ENCODE peak calls at places on chromosomes 13 and 19, in seven cellular contexts. H is stimulated activated CD4-positive, alpha-beta T cell treated with anti-CD3 and anti-CD28 coated beads, Interleukin-15, amount 100 ng/mL, for 48 hours; W is activated CD8-positive, alpha-beta memory T cell treated with anti-CD3 and anti-CD28 coated beads, Interleukin-2, amount 50 U/mL, for 4 hours; U is astrocyte of the cerebellum; B is NCI-H1694; I is AG08396; C is mucosa of gallbladder. Y is an unnamed sample.

GRCh38 chr19:31353826-31354225 is 4.6 kb upstream of the TSHZ3 start:
- DNase-seq in H (no peak), W (no peak), U (no peak), B (no peak), I (no peak), C (no peak), Y (no peak)

GRCh38 chr19:1221141-1221903 is 15.7 kb downstream of the STK11 start:
- DNase-seq in H (no peak), W (no peak), U (no peak), B (no peak), I (peak; percentile 90), C (no peak), Y (no peak)

GRCh38 chr13:43079392-43079931 is 56.1 kb downstream of the DNAJC15 start:
- DNase-seq in H (no peak), W (no peak), U (no peak), B (no peak), I (no peak), C (no peak), Y (no peak)

GRCh38 chr13:50357586-50358118 is 342.4 kb downstream of the KCNRG start:
- DNase-seq in H (no peak), W (no peak), U (peak; percentile 69), B (peak; percentile 9), I (peak; percentile 64), C (peak; percentile 51), Y (peak; percentile 48)

GRCh38 chr19:57720878-57721277 is 6.5 kb downstream of the ZNF671 start:
- DNase-seq in H (no peak), W (no peak), U (no peak), B (no peak), I (no peak), C (no peak), Y (no peak)

GRCh38 chr13:44017756-44018309 is 138.1 kb downstream of the LACC1 start:
- DNase-seq in H (no peak), W (no peak), U (no peak), B (no peak), I (no peak), C (no peak), Y (no peak)

GRCh38 chr13:113584205-113584869 is at the start of gene TFDP1:
- DNase-seq in H (peak; percentile 80), W (peak; percentile 41), U (peak; percentile 31), B (peak; percentile 69), I (peak; percentile 98), C (peak; percentile 71), Y (peak; percentile 68)

GRCh38 chr13:95224064-95224463 is 77.2 kb downstream of the ABCC4 start:
- DNase-seq in H (no peak), W (no peak), U (no peak), B (no peak), I (no peak), C (no peak), Y (no peak)

GRCh38 chr19:1224847-1225246 is 13.0 kb downstream of the CBARP start:
- DNase-seq in H (no peak), W (no peak), U (no peak), B (no peak), I (no peak), C (no peak), Y (no peak)

GRCh38 chr13:98721825-98722510 is 30.5 kb downstream of the SLC15A1 start:
- DNase-seq in H (no peak), W (no peak), U (no peak), B (no peak), I (no peak), C (no peak), Y (no peak)

GRCh38 chr19:46426506-46427162 is 2.1 kb downstream of the PNMA8C start:
- DNase-seq in H (peak; percentile 24), W (peak; percentile 29), U (peak; percentile 49), B (peak; percentile 68), I (peak; percentile 94), C (peak; percentile 75), Y (no peak)

GRCh38 chr13:70183041-70183440 is 74.8 kb upstream of the KLHL1 start:
- DNase-seq in H (no peak), W (no peak), U (peak; percentile 13), B (no peak), I (no peak), C (no peak), Y (no peak)

GRCh38 chr13:42832341-42833153 is 51.2 kb downstream of the FAM216B start:
- DNase-seq in H (no peak), W (no peak), U (peak; percentile 91), B (no peak), I (peak; percentile 51), C (peak; percentile 50), Y (no peak)

GRCh38 chr13:99926014-99926731 is 45.4 kb downstream of the ZIC5 start:
- DNase-seq in H (no peak), W (no peak), U (no peak), B (no peak), I (peak; percentile 34), C (no peak), Y (no peak)

GRCh38 chr13:37175996-37176395 is 70.5 kb upstream of the CSNK1A1L start:
- DNase-seq in H (no peak), W (no peak), U (peak; percentile 42), B (no peak), I (no peak), C (no peak), Y (no peak)

GRCh38 chr13:23923031-23923430 is 25.7 kb upstream of the C1QTNF9B start:
- DNase-seq in H (no peak), W (no peak), U (no peak), B (no peak), I (no peak), C (no peak), Y (no peak)

GRCh38 chr19:19750842-19751790 is 18.2 kb upstream of the ZNF14 start:
- DNase-seq in H (no peak), W (no peak), U (no peak), B (no peak), I (no peak), C (no peak), Y (no peak)

Y was measured in DMS 273 treated with DMSO at 0.1 percent for 48 hours.